ENCODE peak calls at places on chromosome 7, in six cellular contexts. C is AG04450; Y is NCI-H1694 treated with DMSO at 0.1 percent for 48 hours; I is stimulated activated CD8-positive, alpha-beta memory T cell treated with anti-CD3 and anti-CD28 coated beads, Interleukin-2, amount 100 ng/mL, for 48 hours; N is endothelial cell; T is H9. G is an unnamed sample.

GRCh38 chr7:22859676-22860290 is 37.1 kb upstream of the TOMM7 start:
- DNase-seq in C (no peak), Y (no peak), I (no peak), N (no peak), T (no peak), G (no peak)

GRCh38 chr7:158650821-158651225 is 53.8 kb downstream of the NCAPG2 start:
- DNase-seq in C (peak), Y (no peak), I (no peak), N (no peak), T (no peak), G (no peak)

GRCh38 chr7:7424151-7424873 is 111.4 kb downstream of the COL28A1 start:
- DNase-seq in C (no peak), Y (peak), I (peak), N (peak), T (peak), G (peak)

GRCh38 chr7:37352974-37353948 is 95.4 kb downstream of the ELMO1 start:
- DNase-seq in C (no peak), Y (no peak), I (peak), N (no peak), T (peak), G (peak)

GRCh38 chr7:148912758-148913541 is 28.9 kb upstream of the EZH2 start:
- DNase-seq in C (no peak), Y (no peak), I (no peak), N (no peak), T (no peak), G (no peak)

GRCh38 chr7:97973206-97973658 is 16.8 kb downstream of the OCM2 start:
- DNase-seq in C (no peak), Y (peak), I (no peak), N (no peak), T (peak), G (peak)

GRCh38 chr7:50957855-50958254 is 175.2 kb upstream of the GRB10 start:
- DNase-seq in C (no peak), Y (no peak), I (no peak), N (no peak), T (no peak), G (no peak)

GRCh38 chr7:38232475-38233366 is 40.7 kb downstream of the TARP start:
- DNase-seq in C (no peak), Y (no peak), I (peak), N (peak), T (no peak), G (no peak)

GRCh38 chr7:151520419-151521229 is 929 bp upstream of the RHEB start:
- DNase-seq in C (no peak), Y (no peak), I (peak), N (peak), T (peak), G (no peak)

GRCh38 chr7:129311429-129311828 is 86.6 kb downstream of the AHCYL2 start:
- DNase-seq in C (no peak), Y (no peak), I (no peak), N (no peak), T (no peak), G (no peak)

GRCh38 chr7:155806096-155806871 is 6.0 kb downstream of the SHH start:
- DNase-seq in C (no peak), Y (no peak), I (no peak), N (peak), T (peak), G (no peak)

G was measured in HEK293T.